ENCODE peak calls at places on chromosomes 13 and 19, in nine cellular contexts. L, O, B, W, A, C, Z, U and P are unnamed samples. For H3K27me3, the result is how much of the 10 kb centered on the place peaks cover.

GRCh38 chr19:50418186-50419021 is at the start of gene SPIB:
- DNase-seq in L (no peak), O (no peak), B (no peak), W (no peak), A (no peak), C (no peak), Z (no peak), U (no peak), P (no peak)

GRCh38 chr19:39676004-39676403 is 20.3 kb downstream of the LGALS16 start:
- DNase-seq in L (no peak), O (no peak), B (no peak), W (no peak), A (no peak), C (no peak), Z (no peak), U (no peak), P (no peak)

GRCh38 chr19:30070198-30070969 is 128.3 kb downstream of the URI1 start:
- DNase-seq in L (no peak), O (no peak), B (peak), W (peak), A (peak), C (no peak), Z (peak), U (no peak), P (no peak)

GRCh38 chr19:903266-903797 is 9.7 kb downstream of the R3HDM4 start:
- DNase-seq in L (peak), O (no peak), B (no peak), W (no peak), A (no peak), C (no peak), Z (no peak), U (peak), P (no peak)

GRCh38 chr13:78657699-78658629 is 991 bp downstream of the OBI1 start:
- DNase-seq in L (peak), O (no peak), B (no peak), W (no peak), A (no peak), C (no peak), Z (no peak), U (no peak), P (no peak)

GRCh38 chr19:6417713-6418561 is 6.7 kb downstream of the KHSRP start:
- DNase-seq in L (peak), O (no peak), B (no peak), W (no peak), A (no peak), C (no peak), Z (no peak), U (no peak), P (no peak)

GRCh38 chr13:20939662-20940061 is 37.1 kb upstream of the XPO4 start:
- DNase-seq in L (no peak), O (no peak), B (no peak), W (no peak), A (no peak), C (no peak), Z (no peak), U (no peak), P (no peak)

GRCh38 chr19:45076029-45076850 is at the start of gene ZNF296:
- DNase-seq in L (no peak), O (no peak), B (peak), W (peak), A (peak), C (no peak), Z (peak), U (peak), P (peak)

GRCh38 chr13:95246292-95247082 is 54.8 kb downstream of the ABCC4 start:
- DNase-seq in L (no peak), O (no peak), B (no peak), W (peak), A (no peak), C (no peak), Z (no peak), U (no peak), P (no peak)

GRCh38 chr13:40158218-40158617 is 502.8 kb downstream of the COG6 start:
- DNase-seq in L (no peak), O (no peak), B (no peak), W (no peak), A (no peak), C (no peak), Z (no peak), U (no peak), P (no peak)

GRCh38 chr19:16581971-16582343 is 9.7 kb upstream of the SLC35E1 start:
- DNase-seq in L (no peak), O (no peak), B (no peak), W (no peak), A (no peak), C (no peak), Z (no peak), U (no peak), P (no peak)

GRCh38 chr13:51148952-51149573 is 38.0 kb upstream of the C13orf42 start:
- DNase-seq in L (peak), O (peak), B (peak), W (no peak), A (no peak), C (peak), Z (no peak), U (peak), P (no peak)

GRCh38 chr19:9306443-9306842 is 3.2 kb downstream of the ZNF699 start:
- DNase-seq in L (no peak), O (no peak), B (no peak), W (no peak), A (no peak), C (no peak), Z (no peak), U (no peak), P (no peak)

GRCh38 chr19:51450730-51451307 is 7.4 kb downstream of the SIGLEC8 start:
- DNase-seq in L (no peak), O (no peak), B (no peak), W (no peak), A (no peak), C (no peak), Z (peak), U (no peak), P (no peak)
- H3K27me3 ChIP-seq in L (half or more), O (under half), B (under half), W (under half), A (under half), C (under half), Z (under half), U (under half), P (under half)

GRCh38 chr19:47274891-47275865 is 493 bp downstream of the INAFM1 start:
- DNase-seq in L (peak), O (no peak), B (peak), W (no peak), A (no peak), C (no peak), Z (no peak), U (peak), P (no peak)

GRCh38 chr19:47283405-47284059 is 8.8 kb downstream of the INAFM1 start:
- DNase-seq in L (no peak), O (no peak), B (no peak), W (no peak), A (no peak), C (no peak), Z (no peak), U (no peak), P (no peak)

GRCh38 chr19:47275866-47276461 is 1.3 kb downstream of the INAFM1 start:
- DNase-seq in L (no peak), O (no peak), B (no peak), W (no peak), A (no peak), C (peak), Z (no peak), U (peak), P (peak)

GRCh38 chr19:47284324-47284899 is 9.7 kb downstream of the INAFM1 start:
- DNase-seq in L (peak), O (no peak), B (no peak), W (no peak), A (no peak), C (no peak), Z (no peak), U (peak), P (peak)

DNA sequence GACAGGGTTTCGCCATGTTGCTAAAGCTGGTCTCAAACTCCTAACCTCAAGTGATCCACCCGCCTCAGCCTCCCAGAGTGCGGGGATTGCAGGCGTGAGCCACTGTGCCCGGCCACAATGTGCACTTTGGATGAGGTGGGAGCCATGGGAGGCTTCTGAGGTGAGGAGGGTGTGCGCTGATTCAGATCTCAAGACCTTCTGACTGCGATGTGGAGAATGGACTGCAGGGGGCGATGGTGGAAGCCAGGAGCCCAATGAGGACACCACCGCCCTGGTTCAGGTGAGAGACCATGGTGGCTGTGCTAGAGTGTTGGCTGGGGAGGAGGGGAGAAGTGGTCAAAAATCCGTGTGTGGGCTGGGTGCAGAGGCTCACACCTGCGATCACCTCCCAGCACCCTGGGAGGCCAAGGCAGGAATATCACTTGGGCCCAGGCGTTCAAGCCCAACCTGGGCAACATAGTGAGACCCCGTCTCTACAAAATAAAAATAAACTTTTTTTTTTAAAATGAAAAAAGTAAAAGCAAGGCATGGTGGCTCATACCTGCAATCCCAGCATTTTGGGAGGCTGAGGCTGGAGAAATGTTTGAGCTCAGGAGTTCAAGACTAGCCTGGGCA is 5.6 kb downstream of the INAFM1 start:
- DNase-seq in L (peak), O (no peak), B (peak), W (no peak), A (no peak), C (no peak), Z (peak), U (peak), P (no peak)
- TF ChIP-seq EP300 in L (no peak), O (no peak), B (no peak), W (no peak), A (no peak), C (no peak), Z (no peak), U (no peak), P (no peak)

DNA sequence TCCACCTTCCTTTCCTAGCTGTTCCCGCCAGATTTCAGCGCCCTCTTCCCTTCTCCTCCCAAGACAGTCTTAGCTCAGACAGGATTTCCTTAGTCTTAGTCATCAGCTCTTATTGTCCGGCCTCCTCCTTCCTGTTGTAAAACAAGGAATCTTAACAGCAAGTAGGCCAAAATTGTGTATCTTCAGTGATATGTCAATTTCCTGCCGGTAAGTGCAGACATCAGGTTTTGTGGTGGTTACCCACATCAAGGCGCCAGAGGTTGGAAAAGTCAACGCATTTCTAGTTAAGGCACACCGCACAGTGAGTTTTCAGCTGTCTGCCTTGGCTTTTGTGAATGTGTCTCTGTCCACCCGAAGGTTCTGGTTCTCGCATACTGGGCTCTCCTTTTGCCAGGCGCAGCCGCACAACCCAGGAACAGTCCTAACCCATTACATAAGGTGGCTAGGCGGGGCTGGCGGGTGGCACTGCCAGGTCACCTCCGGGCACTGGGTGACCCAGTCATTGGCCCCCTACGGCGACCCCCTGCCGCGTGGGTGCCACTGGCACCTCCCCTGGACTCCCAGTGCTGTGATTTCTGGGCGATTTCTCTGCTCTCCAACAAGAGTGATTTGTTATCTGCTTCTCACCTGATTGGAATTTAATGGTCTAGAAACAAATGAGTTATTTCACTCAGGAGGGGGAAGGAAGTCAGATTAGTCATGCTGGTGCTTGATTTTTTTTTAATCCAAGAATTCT is 12.9 kb downstream of the COL4A2 start:
- DNase-seq in L (no peak), O (no peak), B (no peak), W (no peak), A (no peak), C (no peak), Z (no peak), U (no peak), P (no peak)
- H3K27me3 ChIP-seq in L (under half), O (under half), B (under half), W (under half), A (under half), C (under half), Z (under half), U (under half), P (under half)

DNA sequence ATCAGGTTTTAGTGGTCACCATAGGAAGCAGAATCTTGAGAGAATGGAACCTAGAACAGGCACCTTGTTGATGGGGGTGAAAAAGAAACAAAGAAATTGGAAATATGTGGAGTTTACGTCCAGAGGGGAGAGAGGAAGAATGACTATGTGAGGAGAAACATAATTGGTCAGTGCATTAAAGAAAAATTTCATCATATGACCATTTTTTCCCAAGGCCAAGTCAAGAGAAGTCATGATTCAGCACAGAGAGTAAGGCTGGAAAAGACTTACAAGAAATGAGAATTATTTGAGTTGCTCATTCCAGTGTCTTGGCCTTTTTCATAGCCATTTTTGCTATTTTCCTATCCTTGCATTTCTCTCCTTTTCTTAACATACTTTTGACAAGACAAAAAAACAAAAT is 421.7 kb downstream of the EFNB2 start:
- DNase-seq in L (no peak), O (no peak), B (no peak), W (no peak), A (no peak), C (no peak), Z (no peak), U (no peak), P (no peak)
- TF ChIP-seq EP300 in L (no peak), O (no peak), B (no peak), W (no peak), A (no peak), C (no peak), Z (no peak), U (no peak), P (no peak)